ENCODE peak calls at places on chromosomes 11 and 22, in five cellular contexts. One of them, this sample, is unnamed.

GRCh38 chr11:128802358-128802981 is 64.6 kb downstream of the KCNJ1 start:
- DNase-seq in left ventricle myocardium inferior: no peak
- DNase-seq in lung: no peak
- DNase-seq in LNCaP clone FGC: no peak
- DNase-seq in fibroblast of the aortic adventitia: peak; percentile 42
- DNase-seq in this sample: peak; percentile 53

GRCh38 chr11:63699906-63700305 is 18.6 kb downstream of the RTN3 start:
- DNase-seq in left ventricle myocardium inferior: no peak
- DNase-seq in lung: no peak
- DNase-seq in LNCaP clone FGC: peak; percentile 87
- DNase-seq in fibroblast of the aortic adventitia: no peak
- DNase-seq in this sample: no peak

GRCh38 chr11:64870176-64870892 is 8.1 kb downstream of the EHD1 start:
- DNase-seq in left ventricle myocardium inferior: no peak
- DNase-seq in lung: no peak
- DNase-seq in LNCaP clone FGC: no peak
- DNase-seq in fibroblast of the aortic adventitia: peak; percentile 80
- DNase-seq in this sample: peak; percentile 48

GRCh38 chr11:133821776-133822175 is 23.5 kb downstream of the SPATA19 start:
- DNase-seq in left ventricle myocardium inferior: peak; percentile 41
- DNase-seq in lung: peak; percentile 56
- DNase-seq in LNCaP clone FGC: peak; percentile 66
- DNase-seq in fibroblast of the aortic adventitia: no peak
- DNase-seq in this sample: no peak

GRCh38 chr11:59172345-59173079 is 580 bp downstream of the DTX4 start:
- DNase-seq in left ventricle myocardium inferior: no peak
- DNase-seq in lung: peak; percentile 45
- DNase-seq in LNCaP clone FGC: no peak
- DNase-seq in fibroblast of the aortic adventitia: no peak
- DNase-seq in this sample: no peak

GRCh38 chr22:26476705-26477340 is 6.8 kb downstream of the HPS4 start:
- DNase-seq in left ventricle myocardium inferior: no peak
- DNase-seq in lung: no peak
- DNase-seq in LNCaP clone FGC: no peak
- DNase-seq in fibroblast of the aortic adventitia: peak; percentile 46
- DNase-seq in this sample: no peak

GRCh38 chr22:50521710-50522109 is 3.7 kb downstream of the SCO2 start:
- DNase-seq in left ventricle myocardium inferior: no peak
- DNase-seq in lung: no peak
- DNase-seq in LNCaP clone FGC: no peak
- DNase-seq in fibroblast of the aortic adventitia: no peak
- DNase-seq in this sample: no peak

GRCh38 chr11:84381666-84382065 is 1095.5 kb upstream of the CCDC90B start:
- DNase-seq in left ventricle myocardium inferior: no peak
- DNase-seq in lung: no peak
- DNase-seq in LNCaP clone FGC: no peak
- DNase-seq in fibroblast of the aortic adventitia: no peak
- DNase-seq in this sample: no peak

GRCh38 chr22:44483878-44484277 is 14.2 kb downstream of the RTL6 start:
- DNase-seq in left ventricle myocardium inferior: no peak
- DNase-seq in lung: no peak
- DNase-seq in LNCaP clone FGC: no peak
- DNase-seq in fibroblast of the aortic adventitia: peak; percentile 35
- DNase-seq in this sample: no peak

GRCh38 chr11:123384116-123384515 is 46.0 kb upstream of the GRAMD1B start:
- DNase-seq in left ventricle myocardium inferior: no peak
- DNase-seq in lung: no peak
- DNase-seq in LNCaP clone FGC: no peak
- DNase-seq in fibroblast of the aortic adventitia: no peak
- DNase-seq in this sample: no peak

GRCh38 chr11:119065369-119065768 is 2.2 kb upstream of the VPS11 start:
- DNase-seq in left ventricle myocardium inferior: no peak
- DNase-seq in lung: no peak
- DNase-seq in LNCaP clone FGC: no peak
- DNase-seq in fibroblast of the aortic adventitia: peak; percentile 36
- DNase-seq in this sample: peak; percentile 38

GRCh38 chr11:75625970-75626691 is 42.7 kb downstream of the MAP6 start:
- DNase-seq in left ventricle myocardium inferior: no peak
- DNase-seq in lung: peak; percentile 72
- DNase-seq in LNCaP clone FGC: no peak
- DNase-seq in fibroblast of the aortic adventitia: peak; percentile 81
- DNase-seq in this sample: peak; percentile 74

GRCh38 chr11:120385110-120385509 is 48.9 kb downstream of the ARHGEF12 start:
- DNase-seq in left ventricle myocardium inferior: no peak
- DNase-seq in lung: no peak
- DNase-seq in LNCaP clone FGC: no peak
- DNase-seq in fibroblast of the aortic adventitia: no peak
- DNase-seq in this sample: no peak

GRCh38 chr11:19558189-19558986 is 154.2 kb upstream of the NAV2 start:
- DNase-seq in left ventricle myocardium inferior: no peak
- DNase-seq in lung: no peak
- DNase-seq in LNCaP clone FGC: no peak
- DNase-seq in fibroblast of the aortic adventitia: no peak
- DNase-seq in this sample: no peak

GRCh38 chr11:19910931-19911330 is 198.3 kb downstream of the NAV2 start:
- DNase-seq in left ventricle myocardium inferior: no peak
- DNase-seq in lung: no peak
- DNase-seq in LNCaP clone FGC: peak; percentile 66
- DNase-seq in fibroblast of the aortic adventitia: no peak
- DNase-seq in this sample: no peak

GRCh38 chr11:48087974-48088681 is 107.8 kb downstream of the PTPRJ start:
- DNase-seq in left ventricle myocardium inferior: peak; percentile 46
- DNase-seq in lung: peak; percentile 47
- DNase-seq in LNCaP clone FGC: peak; percentile 52
- DNase-seq in fibroblast of the aortic adventitia: no peak
- DNase-seq in this sample: no peak

GRCh38 chr22:24426436-24426835 is 963 bp upstream of the ADORA2A start:
- DNase-seq in left ventricle myocardium inferior: no peak
- DNase-seq in lung: no peak
- DNase-seq in LNCaP clone FGC: no peak
- DNase-seq in fibroblast of the aortic adventitia: no peak
- DNase-seq in this sample: no peak

GRCh38 chr11:30423886-30424285 is 101.0 kb downstream of the ARL14EP start:
- DNase-seq in left ventricle myocardium inferior: no peak
- DNase-seq in lung: no peak
- DNase-seq in LNCaP clone FGC: no peak
- DNase-seq in fibroblast of the aortic adventitia: no peak
- DNase-seq in this sample: no peak
- TF ChIP-seq CTCF in left ventricle myocardium inferior: no peak
- TF ChIP-seq CTCF in lung: no peak
- TF ChIP-seq CTCF in LNCaP clone FGC: no peak
- TF ChIP-seq CTCF in fibroblast of the aortic adventitia: no peak
- TF ChIP-seq CTCF in this sample: no peak

GRCh38 chr11:57476223-57476882 is 16.0 kb downstream of the RTN4RL2 start:
- DNase-seq in left ventricle myocardium inferior: peak; percentile 57
- DNase-seq in lung: no peak
- DNase-seq in LNCaP clone FGC: no peak
- DNase-seq in fibroblast of the aortic adventitia: no peak
- DNase-seq in this sample: no peak

GRCh38 chr11:57475191-57475590 is 14.9 kb downstream of the RTN4RL2 start:
- DNase-seq in left ventricle myocardium inferior: no peak
- DNase-seq in lung: no peak
- DNase-seq in LNCaP clone FGC: no peak
- DNase-seq in fibroblast of the aortic adventitia: no peak
- DNase-seq in this sample: no peak

GRCh38 chr11:57477507-57478189 is 17.3 kb downstream of the RTN4RL2 start:
- DNase-seq in left ventricle myocardium inferior: no peak
- DNase-seq in lung: peak; percentile 57
- DNase-seq in LNCaP clone FGC: peak; percentile 94
- DNase-seq in fibroblast of the aortic adventitia: no peak
- DNase-seq in this sample: no peak

GRCh38 chr11:57475671-57476222 is 15.4 kb downstream of the RTN4RL2 start:
- DNase-seq in left ventricle myocardium inferior: no peak
- DNase-seq in lung: no peak
- DNase-seq in LNCaP clone FGC: no peak
- DNase-seq in fibroblast of the aortic adventitia: no peak
- DNase-seq in this sample: no peak

DNA sequence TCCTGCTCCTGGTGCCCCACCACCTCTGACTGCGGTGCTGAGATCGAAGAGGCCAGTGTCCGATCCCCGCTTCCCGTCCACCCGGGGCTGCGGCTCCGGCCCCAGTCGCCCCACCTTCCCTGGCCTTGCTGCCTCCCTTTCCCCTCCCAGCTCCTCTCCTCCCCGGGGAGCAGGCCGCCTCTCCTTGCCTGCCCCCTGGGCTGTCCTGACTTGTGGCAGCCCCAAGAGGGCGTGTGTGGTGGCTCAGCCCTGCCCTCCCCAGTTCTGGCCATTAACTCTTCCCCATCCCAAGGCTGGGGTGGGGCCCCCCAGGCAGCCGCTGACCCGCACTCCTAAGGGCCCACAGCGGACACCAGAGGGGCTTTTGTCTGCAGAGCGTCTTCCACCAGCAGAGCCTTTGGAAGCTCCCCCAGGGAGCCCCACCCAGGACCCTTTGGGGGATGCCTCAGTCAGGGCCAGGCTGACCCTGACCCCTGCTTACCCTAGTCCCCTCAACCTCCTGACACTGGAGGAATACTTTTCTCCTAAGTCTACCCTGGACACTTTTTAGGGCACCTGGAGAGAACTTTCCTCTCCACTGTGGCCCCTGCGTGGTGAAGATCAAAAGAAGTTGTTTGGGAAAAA is 16.7 kb downstream of the RTN4RL2 start:
- DNase-seq in left ventricle myocardium inferior: no peak
- DNase-seq in lung: no peak
- DNase-seq in LNCaP clone FGC: no peak
- DNase-seq in fibroblast of the aortic adventitia: no peak
- DNase-seq in this sample: peak; percentile 27
- TF ChIP-seq CTCF in left ventricle myocardium inferior: peak; percentile 62
- TF ChIP-seq CTCF in lung: no peak
- TF ChIP-seq CTCF in LNCaP clone FGC: no peak
- TF ChIP-seq CTCF in fibroblast of the aortic adventitia: peak; percentile 23
- TF ChIP-seq CTCF in this sample: peak; percentile 68

DNA sequence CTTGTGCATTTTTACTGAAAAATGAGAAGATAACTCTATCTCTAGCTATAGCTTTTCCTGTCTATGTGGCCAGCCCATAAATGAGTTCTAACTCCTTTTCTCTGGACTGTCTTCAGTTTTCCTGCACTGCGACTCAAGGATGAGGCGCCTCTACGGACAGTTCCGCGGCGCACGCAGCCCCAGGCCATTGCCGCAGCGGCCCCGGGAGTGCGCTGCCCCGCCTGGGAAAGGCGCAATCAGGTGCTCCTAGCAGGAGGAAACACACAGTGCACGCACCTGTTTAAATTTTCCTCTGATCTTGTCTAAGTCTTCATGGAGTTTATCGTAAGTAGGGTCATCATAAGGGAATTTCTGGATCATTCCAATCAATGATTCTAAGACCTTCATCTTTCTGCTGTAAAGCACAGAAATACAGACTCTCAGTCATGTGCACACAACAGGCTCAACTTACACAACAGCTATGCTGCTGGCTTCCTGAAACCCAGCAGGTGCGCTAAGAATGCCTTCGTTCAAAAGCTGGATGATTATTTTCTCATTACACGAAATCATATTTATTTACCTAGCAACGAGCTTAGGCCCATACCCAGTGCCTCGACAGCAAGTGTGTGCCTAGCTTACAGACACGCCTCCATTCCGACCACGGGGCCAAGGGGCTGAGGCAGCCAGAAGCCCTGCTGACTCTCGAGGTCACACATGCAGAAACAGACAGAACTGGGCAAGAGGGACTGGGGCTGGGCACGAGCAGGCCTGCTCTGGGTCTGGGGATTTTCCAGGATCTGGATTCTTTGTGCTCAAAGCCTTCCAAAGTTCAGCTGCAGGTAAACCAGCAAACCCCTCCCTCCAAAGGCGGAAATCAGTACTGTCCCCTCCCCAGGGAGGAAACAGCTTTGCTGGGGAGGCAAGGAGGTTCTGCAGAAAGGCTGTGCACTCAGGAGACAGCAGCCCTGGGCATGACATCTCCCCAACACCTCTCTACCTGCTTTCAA is 7.2 kb downstream of the LTO1 start:
- DNase-seq in left ventricle myocardium inferior: no peak
- DNase-seq in lung: no peak
- DNase-seq in LNCaP clone FGC: no peak
- DNase-seq in fibroblast of the aortic adventitia: no peak
- DNase-seq in this sample: no peak
- TF ChIP-seq CTCF in left ventricle myocardium inferior: no peak
- TF ChIP-seq CTCF in lung: no peak
- TF ChIP-seq CTCF in LNCaP clone FGC: no peak
- TF ChIP-seq CTCF in fibroblast of the aortic adventitia: no peak
- TF ChIP-seq CTCF in this sample: no peak

DNA sequence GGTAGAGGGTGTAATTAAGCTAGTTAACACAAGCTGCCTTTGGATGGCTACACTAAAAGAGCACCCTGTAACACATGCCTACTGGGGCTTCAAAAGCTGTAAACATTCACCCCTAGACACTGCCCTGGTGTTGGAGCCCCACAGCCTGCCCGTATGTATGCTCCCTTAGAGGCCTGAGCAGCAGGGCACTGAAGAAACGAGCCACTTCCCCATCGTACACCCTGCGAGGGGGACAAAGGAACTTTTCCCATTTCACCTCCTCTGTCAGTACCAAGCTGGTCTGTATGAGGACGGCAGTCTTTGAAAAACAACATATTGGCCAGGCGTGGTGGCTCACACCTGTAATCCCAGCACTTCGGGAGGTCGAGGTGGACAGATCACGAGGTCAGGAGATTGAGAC is 77.0 kb downstream of the MAML2 start:
- DNase-seq in left ventricle myocardium inferior: no peak
- DNase-seq in lung: no peak
- DNase-seq in LNCaP clone FGC: no peak
- DNase-seq in fibroblast of the aortic adventitia: no peak
- DNase-seq in this sample: no peak
- TF ChIP-seq CTCF in left ventricle myocardium inferior: no peak
- TF ChIP-seq CTCF in lung: no peak
- TF ChIP-seq CTCF in LNCaP clone FGC: no peak
- TF ChIP-seq CTCF in fibroblast of the aortic adventitia: no peak
- TF ChIP-seq CTCF in this sample: no peak